ENCODE peak calls at places on chromosomes 6 and 20, in seven cellular contexts. One of them, this sample, is unnamed.

GRCh38 chr20:8244637-8245036 is 112.6 kb downstream of the PLCB1 start:
- DNase-seq in AG04450: peak; percentile 42
- DNase-seq in B cell: no peak
- DNase-seq in GM10248: no peak
- DNase-seq in neural crest cell: no peak
- DNase-seq in MCF 10A: peak; percentile 82
- DNase-seq in A673: peak; percentile 10
- DNase-seq in this sample: no peak

GRCh38 chr6:133645000-133645619 is 243.8 kb upstream of the TCF21 start:
- DNase-seq in MCF 10A: no peak
- DNase-seq in B cell: no peak
- DNase-seq in AG04450: peak; percentile 78
- DNase-seq in GM10248: no peak
- DNase-seq in A673: peak; percentile 94
- DNase-seq in neural crest cell: no peak
- DNase-seq in this sample: no peak

GRCh38 chr6:14108571-14109410 is 8.8 kb upstream of the CD83 start:
- DNase-seq in AG04450: no peak
- DNase-seq in neural crest cell: no peak
- DNase-seq in B cell: peak; percentile 81
- DNase-seq in MCF 10A: no peak
- DNase-seq in GM10248: peak; percentile 68
- DNase-seq in A673: no peak
- DNase-seq in this sample: peak; percentile 73

GRCh38 chr20:23401051-23401450 is 20.2 kb downstream of the NAPB start:
- DNase-seq in B cell: no peak
- DNase-seq in AG04450: no peak
- DNase-seq in GM10248: no peak
- DNase-seq in neural crest cell: no peak
- DNase-seq in A673: no peak
- DNase-seq in MCF 10A: no peak
- DNase-seq in this sample: no peak

GRCh38 chr6:74603676-74604075 is 602.2 kb downstream of the COL12A1 start:
- DNase-seq in MCF 10A: no peak
- DNase-seq in GM10248: no peak
- DNase-seq in neural crest cell: no peak
- DNase-seq in AG04450: no peak
- DNase-seq in A673: no peak
- DNase-seq in B cell: no peak
- DNase-seq in this sample: no peak

GRCh38 chr20:17558154-17558940 is 11.5 kb upstream of the DSTN start:
- DNase-seq in GM10248: no peak
- DNase-seq in B cell: no peak
- DNase-seq in neural crest cell: no peak
- DNase-seq in A673: peak; percentile 86
- DNase-seq in MCF 10A: peak; percentile 89
- DNase-seq in AG04450: peak; percentile 59
- DNase-seq in this sample: no peak

GRCh38 chr20:36988494-36988966 is 37.0 kb upstream of the SAMHD1 start:
- DNase-seq in neural crest cell: no peak
- DNase-seq in GM10248: no peak
- DNase-seq in MCF 10A: peak; percentile 38
- DNase-seq in B cell: no peak
- DNase-seq in A673: peak; percentile 31
- DNase-seq in AG04450: no peak
- DNase-seq in this sample: no peak

GRCh38 chr6:168060521-168060931 is 18.5 kb downstream of the FRMD1 start:
- DNase-seq in B cell: no peak
- DNase-seq in MCF 10A: peak; percentile 74
- DNase-seq in neural crest cell: peak; percentile 48
- DNase-seq in GM10248: no peak
- DNase-seq in AG04450: peak; percentile 16
- DNase-seq in A673: peak; percentile 49
- DNase-seq in this sample: no peak

GRCh38 chr6:136728033-136728939 is 64.0 kb downstream of the MAP3K5 start:
- DNase-seq in neural crest cell: no peak
- DNase-seq in AG04450: no peak
- DNase-seq in A673: no peak
- DNase-seq in GM10248: no peak
- DNase-seq in B cell: no peak
- DNase-seq in MCF 10A: no peak
- DNase-seq in this sample: no peak

GRCh38 chr6:142786476-142786875 is 158.5 kb downstream of the HIVEP2 start:
- DNase-seq in MCF 10A: no peak
- DNase-seq in AG04450: no peak
- DNase-seq in B cell: no peak
- DNase-seq in GM10248: no peak
- DNase-seq in A673: no peak
- DNase-seq in neural crest cell: no peak
- DNase-seq in this sample: no peak

GRCh38 chr6:56259682-56260081 is 12.3 kb upstream of the COL21A1 start:
- DNase-seq in AG04450: no peak
- DNase-seq in MCF 10A: peak; percentile 72
- DNase-seq in GM10248: no peak
- DNase-seq in A673: peak; percentile 93
- DNase-seq in B cell: no peak
- DNase-seq in neural crest cell: no peak
- DNase-seq in this sample: no peak

GRCh38 chr6:105519954-105520353 is 117.1 kb upstream of the PREP start:
- DNase-seq in GM10248: no peak
- DNase-seq in B cell: no peak
- DNase-seq in MCF 10A: peak; percentile 30
- DNase-seq in AG04450: no peak
- DNase-seq in A673: no peak
- DNase-seq in neural crest cell: no peak
- DNase-seq in this sample: no peak

GRCh38 chr6:118784641-118785164 is 109.2 kb upstream of the ASF1A start:
- DNase-seq in GM10248: no peak
- DNase-seq in A673: peak; percentile 28
- DNase-seq in B cell: no peak
- DNase-seq in neural crest cell: peak; percentile 39
- DNase-seq in AG04450: no peak
- DNase-seq in MCF 10A: no peak
- DNase-seq in this sample: no peak

GRCh38 chr6:96704713-96705112 is 132.6 kb downstream of the GPR63 start:
- DNase-seq in MCF 10A: peak; percentile 16
- DNase-seq in A673: peak; percentile 31
- DNase-seq in AG04450: no peak
- DNase-seq in neural crest cell: no peak
- DNase-seq in GM10248: no peak
- DNase-seq in B cell: no peak
- DNase-seq in this sample: no peak

GRCh38 chr6:1377526-1378223 is 11.7 kb upstream of the FOXF2 start:
- DNase-seq in AG04450: no peak
- DNase-seq in MCF 10A: no peak
- DNase-seq in GM10248: no peak
- DNase-seq in neural crest cell: no peak
- DNase-seq in A673: no peak
- DNase-seq in B cell: no peak
- DNase-seq in this sample: no peak

GRCh38 chr6:150134280-150134920 is 8.4 kb upstream of the PPP1R14C start:
- DNase-seq in B cell: no peak
- DNase-seq in GM10248: no peak
- DNase-seq in neural crest cell: no peak
- DNase-seq in AG04450: no peak
- DNase-seq in A673: no peak
- DNase-seq in MCF 10A: no peak
- DNase-seq in this sample: no peak

GRCh38 chr6:166933396-166933795 is 23.0 kb downstream of the RNASET2 start:
- DNase-seq in A673: no peak
- DNase-seq in B cell: no peak
- DNase-seq in AG04450: no peak
- DNase-seq in MCF 10A: no peak
- DNase-seq in GM10248: no peak
- DNase-seq in neural crest cell: no peak
- DNase-seq in this sample: no peak

GRCh38 chr6:166931426-166931970 is 24.9 kb downstream of the RNASET2 start:
- DNase-seq in MCF 10A: no peak
- DNase-seq in AG04450: no peak
- DNase-seq in A673: no peak
- DNase-seq in B cell: no peak
- DNase-seq in GM10248: no peak
- DNase-seq in neural crest cell: no peak
- DNase-seq in this sample: no peak

GRCh38 chr6:166934174-166934573 is 22.2 kb downstream of the RNASET2 start:
- DNase-seq in MCF 10A: no peak
- DNase-seq in GM10248: no peak
- DNase-seq in B cell: no peak
- DNase-seq in AG04450: no peak
- DNase-seq in neural crest cell: no peak
- DNase-seq in A673: no peak
- DNase-seq in this sample: no peak

GRCh38 chr6:166932116-166932515 is 24.2 kb downstream of the RNASET2 start:
- DNase-seq in B cell: no peak
- DNase-seq in GM10248: no peak
- DNase-seq in A673: no peak
- DNase-seq in MCF 10A: no peak
- DNase-seq in AG04450: no peak
- DNase-seq in neural crest cell: no peak
- DNase-seq in this sample: no peak

GRCh38 chr6:166932616-166933015 is 23.7 kb downstream of the RNASET2 start:
- DNase-seq in A673: no peak
- DNase-seq in GM10248: no peak
- DNase-seq in MCF 10A: no peak
- DNase-seq in B cell: no peak
- DNase-seq in AG04450: no peak
- DNase-seq in neural crest cell: no peak
- DNase-seq in this sample: no peak
- TF ChIP-seq CTCF in A673: no peak
- TF ChIP-seq CTCF in GM10248: no peak
- TF ChIP-seq CTCF in MCF 10A: no peak
- TF ChIP-seq CTCF in B cell: no peak
- TF ChIP-seq CTCF in AG04450: no peak
- TF ChIP-seq CTCF in neural crest cell: no peak
- TF ChIP-seq CTCF in this sample: no peak

GRCh38 chr20:32436968-32437367 is 78.8 kb downstream of the ASXL1 start:
- DNase-seq in A673: no peak
- DNase-seq in AG04450: no peak
- DNase-seq in GM10248: no peak
- DNase-seq in B cell: peak; percentile 1
- DNase-seq in neural crest cell: no peak
- DNase-seq in MCF 10A: no peak
- DNase-seq in this sample: no peak

GRCh38 chr20:32438331-32438858 is 80.3 kb downstream of the ASXL1 start:
- DNase-seq in GM10248: no peak
- DNase-seq in neural crest cell: no peak
- DNase-seq in MCF 10A: no peak
- DNase-seq in B cell: peak; percentile 8
- DNase-seq in A673: no peak
- DNase-seq in AG04450: no peak
- DNase-seq in this sample: no peak

GRCh38 chr20:32439132-32439829 is 81.2 kb downstream of the ASXL1 start:
- DNase-seq in A673: peak; percentile 30
- DNase-seq in AG04450: peak; percentile 37
- DNase-seq in neural crest cell: no peak
- DNase-seq in GM10248: no peak
- DNase-seq in B cell: peak; percentile 6
- DNase-seq in MCF 10A: no peak
- DNase-seq in this sample: no peak

GRCh38 chr20:32436142-32436861 is 78.2 kb downstream of the ASXL1 start:
- DNase-seq in A673: no peak
- DNase-seq in B cell: peak; percentile 15
- DNase-seq in GM10248: no peak
- DNase-seq in AG04450: no peak
- DNase-seq in neural crest cell: no peak
- DNase-seq in MCF 10A: no peak
- DNase-seq in this sample: no peak

GRCh38 chr20:32437391-32438074 is 79.4 kb downstream of the ASXL1 start:
- DNase-seq in GM10248: no peak
- DNase-seq in A673: no peak
- DNase-seq in B cell: peak; percentile 43
- DNase-seq in MCF 10A: peak; percentile 28
- DNase-seq in neural crest cell: no peak
- DNase-seq in AG04450: no peak
- DNase-seq in this sample: no peak
- TF ChIP-seq CTCF in GM10248: no peak
- TF ChIP-seq CTCF in A673: peak; percentile 16
- TF ChIP-seq CTCF in B cell: peak; percentile 37
- TF ChIP-seq CTCF in MCF 10A: peak; percentile 24
- TF ChIP-seq CTCF in neural crest cell: peak; percentile 59
- TF ChIP-seq CTCF in AG04450: peak; percentile 37
- TF ChIP-seq CTCF in this sample: no peak

DNA sequence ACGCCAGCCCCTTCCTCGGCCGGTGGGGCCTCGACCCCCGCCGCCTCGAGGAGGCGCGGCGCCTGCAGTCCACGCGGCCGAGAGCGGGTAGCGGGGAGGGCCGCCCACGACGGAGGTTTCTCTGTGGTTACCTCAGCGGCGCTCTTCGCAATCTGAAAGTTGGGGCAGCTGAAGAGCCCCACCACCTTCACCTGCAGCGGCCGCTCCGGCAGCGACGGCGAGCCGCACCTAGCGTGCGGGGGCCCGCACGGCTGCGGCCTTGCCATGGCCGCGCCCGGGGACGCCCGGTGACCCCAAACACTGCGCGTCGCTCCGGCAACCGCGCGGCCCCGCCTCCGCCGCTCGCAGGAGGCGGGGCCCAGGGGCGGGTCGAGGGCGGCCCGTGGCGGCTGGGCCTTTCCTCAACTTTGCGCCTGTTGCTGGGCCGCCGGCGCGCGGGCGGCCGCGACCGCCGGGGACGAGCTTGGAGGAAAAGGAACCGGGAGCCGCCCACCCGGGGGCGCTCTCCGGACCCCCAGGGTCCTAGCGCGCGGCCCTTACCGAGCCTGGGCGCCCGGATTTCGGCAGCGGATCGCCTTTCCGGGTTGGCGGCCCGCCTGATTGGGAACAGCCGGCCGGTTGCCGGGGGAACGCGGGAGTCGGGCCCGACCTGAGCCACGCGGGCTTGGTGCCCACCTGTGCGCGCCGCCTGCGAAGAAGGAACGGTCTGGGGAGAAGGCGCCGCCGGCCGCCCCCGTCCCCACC is at the start of the genes PPIL6 and SMPD2:
- DNase-seq in MCF 10A: peak; percentile 82
- DNase-seq in A673: peak; percentile 94
- DNase-seq in B cell: peak; percentile 95
- DNase-seq in AG04450: peak; percentile 58
- DNase-seq in GM10248: peak; percentile 95
- DNase-seq in neural crest cell: peak; percentile 72
- DNase-seq in this sample: peak; percentile 97
- TF ChIP-seq CTCF in MCF 10A: no peak
- TF ChIP-seq CTCF in A673: no peak
- TF ChIP-seq CTCF in B cell: no peak
- TF ChIP-seq CTCF in AG04450: peak; percentile 33
- TF ChIP-seq CTCF in GM10248: peak; percentile 15
- TF ChIP-seq CTCF in neural crest cell: peak; percentile 37
- TF ChIP-seq CTCF in this sample: no peak

DNA sequence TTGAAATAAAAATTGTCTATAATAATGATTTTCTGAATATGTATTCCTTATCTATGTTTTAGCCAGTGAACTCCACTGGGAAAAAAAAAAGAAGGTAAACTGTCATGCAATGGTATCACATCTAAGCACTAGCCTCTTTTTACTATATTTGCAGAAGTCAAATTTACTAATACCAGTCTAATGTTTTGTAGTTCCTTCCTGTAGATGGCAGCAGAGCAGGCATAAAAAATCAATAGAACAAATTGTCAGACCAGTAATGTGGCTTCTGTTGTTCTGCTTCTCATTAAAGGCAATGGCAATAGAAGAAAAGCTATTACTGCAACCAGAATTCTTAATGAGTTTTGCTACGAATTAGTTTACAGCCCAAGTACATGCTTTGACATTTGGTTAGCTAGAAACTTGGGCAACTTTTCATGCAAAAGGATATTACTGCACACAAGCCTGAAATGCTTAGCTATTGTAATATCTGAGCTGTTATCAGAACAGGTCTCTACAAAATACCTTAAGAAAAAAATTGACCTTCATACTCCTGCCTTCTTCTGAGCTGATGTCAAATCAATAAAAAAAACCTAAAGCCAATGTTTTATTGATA is 476.9 kb downstream of the KHDRBS2 start:
- DNase-seq in AG04450: no peak
- DNase-seq in neural crest cell: no peak
- DNase-seq in B cell: peak; percentile 10
- DNase-seq in MCF 10A: peak; percentile 49
- DNase-seq in A673: peak; percentile 17
- DNase-seq in GM10248: peak; percentile 6
- DNase-seq in this sample: peak; percentile 6
- TF ChIP-seq CTCF in AG04450: no peak
- TF ChIP-seq CTCF in neural crest cell: peak; percentile 81
- TF ChIP-seq CTCF in B cell: peak; percentile 72
- TF ChIP-seq CTCF in MCF 10A: peak; percentile 44
- TF ChIP-seq CTCF in A673: peak; percentile 51
- TF ChIP-seq CTCF in GM10248: peak; percentile 44
- TF ChIP-seq CTCF in this sample: no peak